ENCODE peak calls at places on chromosomes 6 and 20, in ten cellular contexts. One of them, this sample, is unnamed.

GRCh38 chr6:166839569-166839968 is 116.8 kb downstream of the RNASET2 start:
- DNase-seq in pancreas: no peak
- DNase-seq in Peyer's patch: no peak
- DNase-seq in PC-3: no peak
- DNase-seq in GM12865: no peak
- DNase-seq in astrocyte of the spinal cord: no peak
- DNase-seq in uterus: no peak
- DNase-seq in psoas muscle: no peak
- DNase-seq in fibroblast of villous mesenchyme: no peak
- DNase-seq in fibroblast of lung: no peak
- DNase-seq in this sample: no peak

GRCh38 chr6:104983296-104983695 is 26.4 kb downstream of the LIN28B start:
- DNase-seq in pancreas: no peak
- DNase-seq in Peyer's patch: no peak
- DNase-seq in PC-3: no peak
- DNase-seq in GM12865: no peak
- DNase-seq in astrocyte of the spinal cord: no peak
- DNase-seq in uterus: no peak
- DNase-seq in psoas muscle: no peak
- DNase-seq in fibroblast of villous mesenchyme: no peak
- DNase-seq in fibroblast of lung: no peak
- DNase-seq in this sample: no peak

GRCh38 chr6:136501514-136501913 is 48.7 kb downstream of the MAP7 start:
- DNase-seq in pancreas: no peak
- DNase-seq in Peyer's patch: no peak
- DNase-seq in PC-3: no peak
- DNase-seq in GM12865: no peak
- DNase-seq in astrocyte of the spinal cord: no peak
- DNase-seq in uterus: no peak
- DNase-seq in psoas muscle: no peak
- DNase-seq in fibroblast of villous mesenchyme: peak
- DNase-seq in fibroblast of lung: no peak
- DNase-seq in this sample: no peak

GRCh38 chr6:72534236-72534635 is 87.6 kb upstream of the KCNQ5 start:
- DNase-seq in pancreas: no peak
- DNase-seq in Peyer's patch: no peak
- DNase-seq in PC-3: no peak
- DNase-seq in GM12865: no peak
- DNase-seq in astrocyte of the spinal cord: no peak
- DNase-seq in uterus: no peak
- DNase-seq in psoas muscle: no peak
- DNase-seq in fibroblast of villous mesenchyme: no peak
- DNase-seq in fibroblast of lung: no peak
- DNase-seq in this sample: no peak

GRCh38 chr20:53907968-53908751 is 162.2 kb downstream of the BCAS1 start:
- DNase-seq in pancreas: no peak
- DNase-seq in Peyer's patch: no peak
- DNase-seq in PC-3: no peak
- DNase-seq in GM12865: no peak
- DNase-seq in astrocyte of the spinal cord: no peak
- DNase-seq in uterus: no peak
- DNase-seq in psoas muscle: no peak
- DNase-seq in fibroblast of villous mesenchyme: no peak
- DNase-seq in fibroblast of lung: no peak
- DNase-seq in this sample: no peak

GRCh38 chr20:3923818-3924217 is 34.6 kb downstream of the PANK2 start:
- DNase-seq in pancreas: no peak
- DNase-seq in Peyer's patch: no peak
- DNase-seq in PC-3: no peak
- DNase-seq in GM12865: no peak
- DNase-seq in astrocyte of the spinal cord: no peak
- DNase-seq in uterus: no peak
- DNase-seq in psoas muscle: no peak
- DNase-seq in fibroblast of villous mesenchyme: peak
- DNase-seq in fibroblast of lung: peak
- DNase-seq in this sample: no peak

GRCh38 chr20:49635171-49635570 is 67.2 kb upstream of the PTGIS start:
- DNase-seq in pancreas: no peak
- DNase-seq in Peyer's patch: no peak
- DNase-seq in PC-3: no peak
- DNase-seq in GM12865: no peak
- DNase-seq in astrocyte of the spinal cord: no peak
- DNase-seq in uterus: peak
- DNase-seq in psoas muscle: peak
- DNase-seq in fibroblast of villous mesenchyme: peak
- DNase-seq in fibroblast of lung: no peak
- DNase-seq in this sample: peak

GRCh38 chr6:169556758-169557505 is 144.9 kb downstream of the WDR27 start:
- DNase-seq in pancreas: no peak
- DNase-seq in Peyer's patch: peak
- DNase-seq in PC-3: no peak
- DNase-seq in GM12865: peak
- DNase-seq in astrocyte of the spinal cord: no peak
- DNase-seq in uterus: no peak
- DNase-seq in psoas muscle: no peak
- DNase-seq in fibroblast of villous mesenchyme: no peak
- DNase-seq in fibroblast of lung: no peak
- DNase-seq in this sample: no peak

GRCh38 chr6:100099189-100100074 is 105.4 kb upstream of the MCHR2 start:
- DNase-seq in pancreas: no peak
- DNase-seq in Peyer's patch: no peak
- DNase-seq in PC-3: peak
- DNase-seq in GM12865: peak
- DNase-seq in astrocyte of the spinal cord: peak
- DNase-seq in uterus: no peak
- DNase-seq in psoas muscle: no peak
- DNase-seq in fibroblast of villous mesenchyme: peak
- DNase-seq in fibroblast of lung: peak
- DNase-seq in this sample: no peak

GRCh38 chr20:5786930-5787826 is 37.0 kb downstream of the SHLD1 start:
- DNase-seq in pancreas: no peak
- DNase-seq in Peyer's patch: no peak
- DNase-seq in PC-3: peak
- DNase-seq in GM12865: no peak
- DNase-seq in astrocyte of the spinal cord: peak
- DNase-seq in uterus: no peak
- DNase-seq in psoas muscle: no peak
- DNase-seq in fibroblast of villous mesenchyme: peak
- DNase-seq in fibroblast of lung: peak
- DNase-seq in this sample: no peak

GRCh38 chr20:9228774-9229450 is 160.0 kb downstream of the PLCB4 start:
- DNase-seq in pancreas: no peak
- DNase-seq in Peyer's patch: no peak
- DNase-seq in PC-3: peak
- DNase-seq in GM12865: no peak
- DNase-seq in astrocyte of the spinal cord: no peak
- DNase-seq in uterus: no peak
- DNase-seq in psoas muscle: no peak
- DNase-seq in fibroblast of villous mesenchyme: no peak
- DNase-seq in fibroblast of lung: no peak
- DNase-seq in this sample: no peak

GRCh38 chr6:11900662-11901598 is 111.2 kb upstream of the HIVEP1 start:
- DNase-seq in pancreas: no peak
- DNase-seq in Peyer's patch: no peak
- DNase-seq in PC-3: no peak
- DNase-seq in GM12865: peak
- DNase-seq in astrocyte of the spinal cord: no peak
- DNase-seq in uterus: no peak
- DNase-seq in psoas muscle: no peak
- DNase-seq in fibroblast of villous mesenchyme: no peak
- DNase-seq in fibroblast of lung: peak
- DNase-seq in this sample: no peak

GRCh38 chr6:142854589-142855488 is 90.1 kb downstream of the HIVEP2 start:
- DNase-seq in pancreas: no peak
- DNase-seq in Peyer's patch: no peak
- DNase-seq in PC-3: no peak
- DNase-seq in GM12865: no peak
- DNase-seq in astrocyte of the spinal cord: no peak
- DNase-seq in uterus: no peak
- DNase-seq in psoas muscle: no peak
- DNase-seq in fibroblast of villous mesenchyme: no peak
- DNase-seq in fibroblast of lung: no peak
- DNase-seq in this sample: no peak

GRCh38 chr6:132115714-132116366 is 164.7 kb upstream of the CCN2 start:
- DNase-seq in pancreas: no peak
- DNase-seq in Peyer's patch: no peak
- DNase-seq in PC-3: peak
- DNase-seq in GM12865: no peak
- DNase-seq in astrocyte of the spinal cord: no peak
- DNase-seq in uterus: no peak
- DNase-seq in psoas muscle: no peak
- DNase-seq in fibroblast of villous mesenchyme: peak
- DNase-seq in fibroblast of lung: no peak
- DNase-seq in this sample: no peak

GRCh38 chr20:2942439-2942838 is 69.2 kb downstream of the PTPRA start:
- DNase-seq in pancreas: no peak
- DNase-seq in Peyer's patch: no peak
- DNase-seq in PC-3: no peak
- DNase-seq in GM12865: no peak
- DNase-seq in astrocyte of the spinal cord: peak
- DNase-seq in uterus: no peak
- DNase-seq in psoas muscle: no peak
- DNase-seq in fibroblast of villous mesenchyme: no peak
- DNase-seq in fibroblast of lung: peak
- DNase-seq in this sample: no peak

DNA sequence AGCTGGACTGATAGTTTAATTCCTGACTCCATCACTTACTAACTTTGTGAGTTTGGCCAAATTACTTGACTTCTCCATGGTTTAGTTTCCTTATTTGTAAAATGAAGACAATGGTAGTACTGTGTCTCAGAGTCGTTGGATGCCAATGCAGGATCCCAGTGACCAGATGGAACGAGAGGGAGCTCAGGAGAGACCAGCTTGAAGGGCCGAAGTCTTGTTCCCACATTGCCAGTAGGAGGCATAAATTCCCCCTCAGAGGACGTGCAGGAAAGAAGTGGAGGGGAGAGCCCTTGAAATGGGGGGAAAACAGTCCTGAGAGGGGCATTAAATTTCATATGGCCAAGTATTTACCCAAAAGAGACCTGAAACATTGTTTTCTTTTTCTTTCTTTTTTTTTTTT is 2.1 kb upstream of the MUC22 start:
- DNase-seq in pancreas: no peak
- DNase-seq in Peyer's patch: no peak
- DNase-seq in PC-3: no peak
- DNase-seq in GM12865: no peak
- DNase-seq in astrocyte of the spinal cord: no peak
- DNase-seq in uterus: no peak
- DNase-seq in psoas muscle: no peak
- DNase-seq in fibroblast of villous mesenchyme: no peak
- DNase-seq in fibroblast of lung: no peak
- DNase-seq in this sample: no peak
- TF ChIP-seq CTCF in pancreas: no peak
- TF ChIP-seq CTCF in Peyer's patch: no peak
- TF ChIP-seq CTCF in PC-3: no peak
- TF ChIP-seq CTCF in GM12865: no peak
- TF ChIP-seq CTCF in astrocyte of the spinal cord: no peak
- TF ChIP-seq CTCF in uterus: no peak
- TF ChIP-seq CTCF in psoas muscle: no peak
- TF ChIP-seq CTCF in fibroblast of villous mesenchyme: no peak
- TF ChIP-seq CTCF in fibroblast of lung: no peak
- TF ChIP-seq CTCF in this sample: no peak

GRCh38 chr20:52192296-52193007 is 873 bp upstream of the ZFP64 start:
- DNase-seq in pancreas: no peak
- DNase-seq in Peyer's patch: peak
- DNase-seq in PC-3: peak
- DNase-seq in GM12865: peak
- DNase-seq in astrocyte of the spinal cord: peak
- DNase-seq in uterus: peak
- DNase-seq in psoas muscle: peak
- DNase-seq in fibroblast of villous mesenchyme: peak
- DNase-seq in fibroblast of lung: no peak
- DNase-seq in this sample: no peak
- TF ChIP-seq CTCF in pancreas: no peak
- TF ChIP-seq CTCF in Peyer's patch: no peak
- TF ChIP-seq CTCF in PC-3: peak
- TF ChIP-seq CTCF in GM12865: peak
- TF ChIP-seq CTCF in astrocyte of the spinal cord: peak
- TF ChIP-seq CTCF in uterus: no peak
- TF ChIP-seq CTCF in psoas muscle: peak
- TF ChIP-seq CTCF in fibroblast of villous mesenchyme: peak
- TF ChIP-seq CTCF in fibroblast of lung: no peak
- TF ChIP-seq CTCF in this sample: peak

DNA sequence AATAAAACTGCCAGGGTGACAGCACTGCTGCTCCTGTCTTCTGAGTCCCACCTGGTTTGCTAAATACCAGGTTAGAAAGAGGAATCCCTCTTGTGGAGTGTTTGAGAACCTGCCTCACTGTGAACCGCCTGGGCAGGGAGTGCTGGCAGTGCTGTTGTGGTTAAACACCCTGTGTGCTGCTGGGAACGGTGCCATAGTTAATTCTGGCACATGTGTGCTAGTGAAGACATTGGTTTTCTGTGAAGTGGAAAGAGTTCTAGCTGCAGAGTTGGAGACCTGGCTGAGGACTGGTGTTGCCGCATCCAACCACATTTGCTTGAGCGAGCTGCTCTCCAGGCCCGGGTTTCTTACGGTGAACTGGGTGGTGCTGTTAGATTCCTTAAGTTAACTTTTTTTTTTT is 72.7 kb downstream of the IGF2R start:
- DNase-seq in pancreas: peak
- DNase-seq in Peyer's patch: no peak
- DNase-seq in PC-3: peak
- DNase-seq in GM12865: no peak
- DNase-seq in astrocyte of the spinal cord: peak
- DNase-seq in uterus: peak
- DNase-seq in psoas muscle: peak
- DNase-seq in fibroblast of villous mesenchyme: peak
- DNase-seq in fibroblast of lung: peak
- DNase-seq in this sample: no peak
- TF ChIP-seq CTCF in pancreas: no peak
- TF ChIP-seq CTCF in Peyer's patch: no peak
- TF ChIP-seq CTCF in PC-3: peak
- TF ChIP-seq CTCF in GM12865: no peak
- TF ChIP-seq CTCF in astrocyte of the spinal cord: peak
- TF ChIP-seq CTCF in uterus: no peak
- TF ChIP-seq CTCF in psoas muscle: peak
- TF ChIP-seq CTCF in fibroblast of villous mesenchyme: peak
- TF ChIP-seq CTCF in fibroblast of lung: peak
- TF ChIP-seq CTCF in this sample: no peak

DNA sequence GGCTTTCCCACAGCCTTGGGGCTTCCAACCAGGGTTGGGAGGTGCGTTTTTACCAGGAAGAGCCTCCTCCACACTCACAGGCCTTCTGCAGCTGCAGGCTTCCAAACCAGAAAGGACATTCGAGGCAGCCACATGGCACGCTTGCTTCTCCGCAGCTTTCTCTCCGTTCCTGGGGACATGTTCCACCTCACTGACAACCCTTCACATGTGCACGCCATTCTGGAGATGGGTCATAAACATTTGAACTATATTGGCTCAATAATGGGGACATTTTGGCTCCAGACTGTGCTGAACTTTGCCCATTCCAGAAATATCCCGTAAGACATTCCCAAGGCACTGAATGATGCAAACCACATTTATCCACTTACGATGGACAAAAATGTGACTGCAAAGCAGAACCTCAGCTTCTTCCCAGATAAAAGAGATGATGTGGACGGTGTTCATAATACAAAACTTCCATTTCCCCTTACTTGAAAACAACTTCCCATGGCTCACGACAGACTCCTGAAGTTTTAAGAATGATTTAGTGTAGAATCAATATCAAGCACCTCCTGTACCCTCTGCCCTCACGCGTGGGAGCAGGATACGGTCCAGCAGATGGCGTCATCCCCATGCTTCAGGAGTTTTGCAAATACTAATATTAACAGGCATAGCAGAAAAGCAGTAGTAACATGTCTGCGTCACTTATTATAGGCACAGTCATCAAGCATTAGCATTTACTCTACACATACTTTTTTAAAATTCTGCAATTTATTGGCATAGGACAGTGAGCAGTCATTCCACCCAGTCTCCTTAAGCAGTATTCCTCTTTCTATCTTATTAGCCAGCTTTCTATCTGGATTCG is 25.4 kb upstream of the FOXF2 start:
- DNase-seq in pancreas: no peak
- DNase-seq in Peyer's patch: no peak
- DNase-seq in PC-3: peak
- DNase-seq in GM12865: no peak
- DNase-seq in astrocyte of the spinal cord: no peak
- DNase-seq in uterus: peak
- DNase-seq in psoas muscle: peak
- DNase-seq in fibroblast of villous mesenchyme: peak
- DNase-seq in fibroblast of lung: no peak
- DNase-seq in this sample: peak
- TF ChIP-seq CTCF in pancreas: no peak
- TF ChIP-seq CTCF in Peyer's patch: no peak
- TF ChIP-seq CTCF in PC-3: peak
- TF ChIP-seq CTCF in GM12865: no peak
- TF ChIP-seq CTCF in astrocyte of the spinal cord: peak
- TF ChIP-seq CTCF in uterus: no peak
- TF ChIP-seq CTCF in psoas muscle: peak
- TF ChIP-seq CTCF in fibroblast of villous mesenchyme: peak
- TF ChIP-seq CTCF in fibroblast of lung: no peak
- TF ChIP-seq CTCF in this sample: no peak

This sample was measured in mucosa of descending colon.